ENCODE peak calls at places on chromosome 6, in ten cellular contexts. R is sigmoid colon, K is aorta, D is heart left ventricle, P is mammary epithelial cell, L is K562, H is astrocyte, I is HCT116, F is neural progenitor cell, N is MM.1S. T is an unnamed sample.

GRCh38 chr6:41626917-41627316 is 11.4 kb upstream of the MDFI start:
- DNase-seq in I (no peak), D (no peak), P (peak; percentile 95), N (no peak), H (no peak), F (no peak), K (peak; percentile 20), L (no peak), R (peak; percentile 26), T (no peak)

GRCh38 chr6:33323623-33323948 is 6.0 kb upstream of the ZBTB22 start:
- DNase-seq in I (no peak), R (no peak), H (no peak), F (no peak), D (no peak), L (peak; percentile 35), N (no peak), P (no peak), K (no peak), T (no peak)

GRCh38 chr6:147274776-147275175 is 70.6 kb downstream of the STXBP5 start:
- DNase-seq in R (no peak), K (no peak), P (no peak), L (no peak), H (no peak), I (no peak), N (no peak), D (no peak), F (no peak), T (no peak)

GRCh38 chr6:33851959-33852358 is 48.2 kb upstream of the MLN start:
- DNase-seq in D (no peak), F (peak; percentile 60), H (no peak), L (peak; percentile 62), K (no peak), R (no peak), P (no peak), N (no peak), I (peak; percentile 31), T (no peak)

GRCh38 chr6:137033828-137034227 is 10.9 kb downstream of the IL20RA start:
- DNase-seq in I (no peak), D (no peak), P (peak; percentile 83), N (peak; percentile 89), H (peak; percentile 75), K (no peak), F (no peak), L (no peak), R (no peak), T (no peak)

GRCh38 chr6:123276439-123277045 is 280.5 kb downstream of the CLVS2 start:
- DNase-seq in I (no peak), F (peak; percentile 56), R (no peak), P (no peak), K (no peak), H (no peak), L (peak; percentile 26), D (no peak), N (peak; percentile 7), T (no peak)

GRCh38 chr6:33427585-33428218 is 7.8 kb downstream of the SYNGAP1 start:
- DNase-seq in K (peak; percentile 72), P (no peak), R (peak; percentile 85), N (no peak), I (no peak), H (no peak), L (peak; percentile 93), D (peak; percentile 80), F (peak; percentile 79), T (no peak)

GRCh38 chr6:76609160-76609559 is 536.7 kb upstream of the IMPG1 start:
- DNase-seq in K (no peak), D (no peak), P (no peak), F (no peak), R (no peak), I (no peak), H (no peak), L (no peak), N (no peak), T (no peak)

GRCh38 chr6:169974663-169975062 is 223.2 kb downstream of the ERMARD start:
- DNase-seq in D (peak; percentile 51), R (no peak), L (no peak), H (no peak), N (no peak), P (no peak), F (no peak), K (peak; percentile 20), I (no peak), T (no peak)

GRCh38 chr6:137881522-137881886 is 14.4 kb downstream of the TNFAIP3 start:
- DNase-seq in I (no peak), F (no peak), K (no peak), P (peak; percentile 34), D (no peak), R (peak; percentile 58), L (no peak), N (no peak), H (no peak), T (no peak)

GRCh38 chr6:65728879-65729479 is 22.0 kb upstream of the EYS start:
- DNase-seq in R (no peak), I (no peak), F (no peak), D (no peak), L (no peak), N (no peak), K (no peak), P (no peak), H (no peak), T (no peak)

GRCh38 chr6:169775321-169775720 is 23.9 kb downstream of the ERMARD start:
- DNase-seq in R (no peak), D (no peak), H (no peak), I (no peak), F (no peak), N (no peak), P (no peak), K (no peak), L (no peak), T (peak; percentile 87)

GRCh38 chr6:164528539-164528938 is 780.9 kb downstream of the C6orf118 start:
- DNase-seq in L (no peak), D (no peak), K (no peak), R (no peak), F (no peak), I (no peak), H (no peak), P (no peak), N (no peak), T (no peak)

GRCh38 chr6:40791004-40791403 is 203.8 kb upstream of the LRFN2 start:
- DNase-seq in R (no peak), P (peak; percentile 57), I (peak; percentile 19), N (no peak), D (no peak), L (no peak), H (peak; percentile 2), K (no peak), F (no peak), T (no peak)

GRCh38 chr6:88855521-88856152 is 107.8 kb downstream of the RNGTT start:
- DNase-seq in R (no peak), I (no peak), L (no peak), K (no peak), H (no peak), N (no peak), P (no peak), D (no peak), F (no peak), T (no peak)

GRCh38 chr6:88860310-88860709 is 103.1 kb downstream of the RNGTT start:
- DNase-seq in R (no peak), P (no peak), K (no peak), L (no peak), I (no peak), H (no peak), F (no peak), N (no peak), D (no peak), T (no peak)

GRCh38 chr6:88858455-88858854 is 105.0 kb downstream of the RNGTT start:
- DNase-seq in I (no peak), H (no peak), D (no peak), R (no peak), F (no peak), K (no peak), P (no peak), L (no peak), N (no peak), T (no peak)

GRCh38 chr6:88856566-88856965 is 106.9 kb downstream of the RNGTT start:
- DNase-seq in D (no peak), L (no peak), H (no peak), K (no peak), N (no peak), F (no peak), R (no peak), I (no peak), P (no peak), T (no peak)
- H3K4me1 ChIP-seq in D (no peaks in the 10 kb centered on the region), L (no peaks in the 10 kb centered on the region), H (no peaks in the 10 kb centered on the region), K (peaks cover 7% of the 10 kb centered on the region), N (no peaks in the 10 kb centered on the region), F (no peaks in the 10 kb centered on the region), R (no peaks in the 10 kb centered on the region), I (no peaks in the 10 kb centered on the region), P (no peaks in the 10 kb centered on the region), T (no peaks in the 10 kb centered on the region)

DNA sequence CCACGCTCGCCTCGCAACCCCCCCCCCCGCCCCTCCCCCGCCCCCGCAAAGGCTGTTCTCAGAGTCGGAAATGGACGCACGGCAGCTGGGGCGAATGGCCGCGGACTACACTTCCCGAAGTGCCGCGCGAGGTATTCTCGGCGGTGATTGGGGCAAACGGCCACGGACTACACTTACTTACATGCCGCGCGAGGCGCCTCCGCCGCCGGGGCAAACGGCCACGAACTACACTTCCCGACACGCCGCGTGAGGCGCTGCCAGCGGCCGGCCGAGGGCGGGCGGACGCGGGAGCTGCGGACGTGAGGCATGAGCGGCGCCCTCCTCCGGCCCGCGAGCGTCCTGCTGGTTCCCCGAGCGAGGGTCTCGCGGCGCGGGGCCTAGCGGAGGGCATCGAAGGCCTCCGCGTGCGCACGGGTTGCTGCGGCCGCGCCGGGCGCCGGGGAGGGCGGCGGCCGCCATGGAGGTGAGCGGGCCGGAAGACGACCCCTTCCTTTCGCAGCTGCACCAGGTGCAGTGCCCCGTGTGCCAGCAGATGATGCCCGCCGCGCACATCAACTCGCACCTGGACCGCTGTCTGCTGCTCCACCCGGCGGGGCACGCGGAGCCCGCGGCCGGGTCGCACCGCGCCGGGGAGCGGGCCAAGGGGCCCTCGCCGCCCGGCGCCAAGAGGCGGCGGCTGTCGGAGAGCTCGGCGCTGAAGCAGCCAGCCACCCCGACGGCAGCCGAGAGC is at the start of gene WRNIP1:
- DNase-seq in L (peak; percentile 97), H (peak; percentile 97), N (peak; percentile 99), P (peak; percentile 99), K (peak; percentile 99), R (peak; percentile 100), F (peak; percentile 99), D (peak; percentile 99), I (peak; percentile 97), T (peak; percentile 100)
- H3K4me1 ChIP-seq in L (peaks cover 37% of the 10 kb centered on the region), H (peaks cover 23% of the 10 kb centered on the region), N (peaks cover 25% of the 10 kb centered on the region), P (peaks cover 32% of the 10 kb centered on the region), K (no peaks in the 10 kb centered on the region), R (peaks cover 48% of the 10 kb centered on the region), F (peaks cover 38% of the 10 kb centered on the region), D (peaks cover 13% of the 10 kb centered on the region), I (peaks cover 18% of the 10 kb centered on the region), T (peaks cover 51% of the 10 kb centered on the region)

DNA sequence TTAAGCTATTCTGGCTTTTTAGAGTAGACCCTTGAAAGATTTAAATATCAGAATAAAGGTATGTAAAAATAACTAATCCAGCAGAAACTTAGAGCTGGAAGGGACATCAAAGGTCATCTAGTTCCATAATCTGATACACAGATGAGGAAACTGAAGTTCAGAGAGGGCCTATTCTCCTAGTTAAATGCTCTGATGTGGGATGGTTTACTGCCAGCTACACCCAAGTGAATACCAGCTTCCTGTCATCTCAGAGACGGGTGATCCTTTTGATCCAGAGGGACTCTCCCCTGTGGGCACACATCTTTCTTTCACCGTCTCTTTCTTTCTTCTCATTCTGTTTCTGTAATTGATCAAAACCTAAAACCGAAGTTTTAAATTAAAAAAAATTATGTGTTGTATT is 94.1 kb downstream of the MAN1A1 start:
- DNase-seq in K (no peak), N (no peak), H (no peak), R (no peak), P (no peak), D (no peak), I (peak; percentile 55), F (no peak), L (no peak), T (no peak)
- H3K4me1 ChIP-seq in K (no peaks in the 10 kb centered on the region), N (no peaks in the 10 kb centered on the region), H (no peaks in the 10 kb centered on the region), R (peaks cover 6% of the 10 kb centered on the region), P (no peaks in the 10 kb centered on the region), D (no peaks in the 10 kb centered on the region), I (peaks cover 60% of the 10 kb centered on the region), F (no peaks in the 10 kb centered on the region), L (peaks cover 6% of the 10 kb centered on the region), T (no peaks in the 10 kb centered on the region)

GRCh38 chr6:150723056-150723658 is 123.5 kb downstream of the PLEKHG1 start:
- DNase-seq in F (no peak), P (no peak), R (no peak), K (no peak), N (no peak), I (no peak), L (no peak), H (no peak), D (no peak), T (no peak)
- H3K4me1 ChIP-seq in F (peaks cover 37% of the 10 kb centered on the region), P (peaks cover 29% of the 10 kb centered on the region), R (no peaks in the 10 kb centered on the region), K (no peaks in the 10 kb centered on the region), N (no peaks in the 10 kb centered on the region), I (peaks cover 22% of the 10 kb centered on the region), L (no peaks in the 10 kb centered on the region), H (peaks cover 17% of the 10 kb centered on the region), D (peaks cover 4% of the 10 kb centered on the region), T (no peaks in the 10 kb centered on the region)